ENCODE peak calls at places on chromosomes 12 and 14, in five cellular contexts. One of them, this sample, is unnamed.

GRCh38 chr12:130127527-130127908 is 34.7 kb upstream of the FZD10 start:
- DNase-seq in putamen: peak
- DNase-seq in NCI-H1105 treated with DMSO at 0.1 percent for 48 hours: no peak
- DNase-seq in GM12878: no peak
- DNase-seq in EL: no peak
- DNase-seq in this sample: no peak

GRCh38 chr14:96187216-96188050 is 17.2 kb upstream of the BDKRB2 start:
- DNase-seq in putamen: no peak
- DNase-seq in NCI-H1105 treated with DMSO at 0.1 percent for 48 hours: no peak
- DNase-seq in GM12878: no peak
- DNase-seq in EL: no peak
- DNase-seq in this sample: no peak

GRCh38 chr14:68771631-68772030 is 21.2 kb downstream of the ZFP36L1 start:
- DNase-seq in putamen: no peak
- DNase-seq in NCI-H1105 treated with DMSO at 0.1 percent for 48 hours: no peak
- DNase-seq in GM12878: no peak
- DNase-seq in EL: no peak
- DNase-seq in this sample: no peak

GRCh38 chr14:104120281-104120741 is 18.1 kb upstream of the KIF26A start:
- DNase-seq in putamen: no peak
- DNase-seq in NCI-H1105 treated with DMSO at 0.1 percent for 48 hours: no peak
- DNase-seq in GM12878: no peak
- DNase-seq in EL: no peak
- DNase-seq in this sample: no peak

GRCh38 chr12:91870872-91871707 is 274.6 kb downstream of the BTG1 start:
- DNase-seq in putamen: no peak
- DNase-seq in NCI-H1105 treated with DMSO at 0.1 percent for 48 hours: no peak
- DNase-seq in GM12878: no peak
- DNase-seq in EL: no peak
- DNase-seq in this sample: no peak

GRCh38 chr14:34223302-34224150 is 238.5 kb downstream of the SPTSSA start:
- DNase-seq in putamen: no peak
- DNase-seq in NCI-H1105 treated with DMSO at 0.1 percent for 48 hours: no peak
- DNase-seq in GM12878: no peak
- DNase-seq in EL: peak
- DNase-seq in this sample: no peak

GRCh38 chr14:51422704-51423103 is 182.7 kb downstream of the TMX1 start:
- DNase-seq in putamen: no peak
- DNase-seq in NCI-H1105 treated with DMSO at 0.1 percent for 48 hours: no peak
- DNase-seq in GM12878: no peak
- DNase-seq in EL: no peak
- DNase-seq in this sample: no peak

GRCh38 chr14:73463411-73463810 is 5.1 kb upstream of the NUMB start:
- DNase-seq in putamen: no peak
- DNase-seq in NCI-H1105 treated with DMSO at 0.1 percent for 48 hours: no peak
- DNase-seq in GM12878: no peak
- DNase-seq in EL: peak
- DNase-seq in this sample: peak

GRCh38 chr12:88559772-88560171 is 20.5 kb downstream of the KITLG start:
- DNase-seq in putamen: no peak
- DNase-seq in NCI-H1105 treated with DMSO at 0.1 percent for 48 hours: peak
- DNase-seq in GM12878: no peak
- DNase-seq in EL: no peak
- DNase-seq in this sample: no peak

GRCh38 chr12:62260733-62261683 is 804 bp downstream of the USP15 start:
- DNase-seq in putamen: peak
- DNase-seq in NCI-H1105 treated with DMSO at 0.1 percent for 48 hours: peak
- DNase-seq in GM12878: peak
- DNase-seq in EL: peak
- DNase-seq in this sample: peak

GRCh38 chr14:61252354-61253063 is 28.6 kb downstream of the TMEM30B start:
- DNase-seq in putamen: peak
- DNase-seq in NCI-H1105 treated with DMSO at 0.1 percent for 48 hours: peak
- DNase-seq in GM12878: peak
- DNase-seq in EL: peak
- DNase-seq in this sample: peak

GRCh38 chr12:1918875-1919236 is 404 bp upstream of the CACNA2D4 start:
- DNase-seq in putamen: no peak
- DNase-seq in NCI-H1105 treated with DMSO at 0.1 percent for 48 hours: no peak
- DNase-seq in GM12878: no peak
- DNase-seq in EL: no peak
- DNase-seq in this sample: no peak

GRCh38 chr14:39122330-39123138 is 8.4 kb downstream of the GEMIN2 start:
- DNase-seq in putamen: no peak
- DNase-seq in NCI-H1105 treated with DMSO at 0.1 percent for 48 hours: no peak
- DNase-seq in GM12878: no peak
- DNase-seq in EL: no peak
- DNase-seq in this sample: no peak

GRCh38 chr12:90234455-90234854 is 525.8 kb upstream of the ATP2B1 start:
- DNase-seq in putamen: no peak
- DNase-seq in NCI-H1105 treated with DMSO at 0.1 percent for 48 hours: no peak
- DNase-seq in GM12878: no peak
- DNase-seq in EL: peak
- DNase-seq in this sample: no peak

GRCh38 chr12:75705749-75706719 is 194.6 kb upstream of the KRR1 start:
- DNase-seq in putamen: no peak
- DNase-seq in NCI-H1105 treated with DMSO at 0.1 percent for 48 hours: no peak
- DNase-seq in GM12878: no peak
- DNase-seq in EL: peak
- DNase-seq in this sample: no peak

GRCh38 chr12:122129131-122129530 is 44.9 kb downstream of the IL31 start:
- DNase-seq in putamen: no peak
- DNase-seq in NCI-H1105 treated with DMSO at 0.1 percent for 48 hours: no peak
- DNase-seq in GM12878: no peak
- DNase-seq in EL: no peak
- DNase-seq in this sample: no peak

GRCh38 chr14:49954171-49954631 is 61.3 kb downstream of the ARF6 start:
- DNase-seq in putamen: no peak
- DNase-seq in NCI-H1105 treated with DMSO at 0.1 percent for 48 hours: no peak
- DNase-seq in GM12878: no peak
- DNase-seq in EL: peak
- DNase-seq in this sample: no peak

GRCh38 chr14:90455100-90455571 is 58.3 kb downstream of the CALM1 start:
- DNase-seq in putamen: no peak
- DNase-seq in NCI-H1105 treated with DMSO at 0.1 percent for 48 hours: no peak
- DNase-seq in GM12878: no peak
- DNase-seq in EL: no peak
- DNase-seq in this sample: no peak

GRCh38 chr12:113137861-113138783 is 2.6 kb upstream of the RASAL1 start:
- DNase-seq in putamen: no peak
- DNase-seq in NCI-H1105 treated with DMSO at 0.1 percent for 48 hours: no peak
- DNase-seq in GM12878: no peak
- DNase-seq in EL: no peak
- DNase-seq in this sample: no peak

GRCh38 chr14:89750206-89750867 is 204.2 kb downstream of the EFCAB11 start:
- DNase-seq in putamen: no peak
- DNase-seq in NCI-H1105 treated with DMSO at 0.1 percent for 48 hours: no peak
- DNase-seq in GM12878: no peak
- DNase-seq in EL: no peak
- DNase-seq in this sample: no peak

GRCh38 chr14:100048786-100049185 is 16.4 kb upstream of the EVL start:
- DNase-seq in putamen: no peak
- DNase-seq in NCI-H1105 treated with DMSO at 0.1 percent for 48 hours: no peak
- DNase-seq in GM12878: no peak
- DNase-seq in EL: no peak
- DNase-seq in this sample: no peak

GRCh38 chr14:103127861-103128598 is 4.8 kb downstream of the TNFAIP2 start:
- DNase-seq in putamen: no peak
- DNase-seq in NCI-H1105 treated with DMSO at 0.1 percent for 48 hours: no peak
- DNase-seq in GM12878: no peak
- DNase-seq in EL: no peak
- DNase-seq in this sample: no peak

GRCh38 chr12:56087220-56087619 is 7.3 kb downstream of the ERBB3 start:
- DNase-seq in putamen: no peak
- DNase-seq in NCI-H1105 treated with DMSO at 0.1 percent for 48 hours: no peak
- DNase-seq in GM12878: no peak
- DNase-seq in EL: no peak
- DNase-seq in this sample: no peak

GRCh38 chr12:131421506-131422184 is 289.2 kb upstream of the SFSWAP start:
- DNase-seq in putamen: no peak
- DNase-seq in NCI-H1105 treated with DMSO at 0.1 percent for 48 hours: no peak
- DNase-seq in GM12878: no peak
- DNase-seq in EL: no peak
- DNase-seq in this sample: no peak

GRCh38 chr12:71071466-71072097 is 86.2 kb downstream of the TSPAN8 start:
- DNase-seq in putamen: no peak
- DNase-seq in NCI-H1105 treated with DMSO at 0.1 percent for 48 hours: no peak
- DNase-seq in GM12878: no peak
- DNase-seq in EL: no peak
- DNase-seq in this sample: no peak

GRCh38 chr12:104736307-104736706 is 221.8 kb downstream of the SLC41A2 start:
- DNase-seq in putamen: no peak
- DNase-seq in NCI-H1105 treated with DMSO at 0.1 percent for 48 hours: no peak
- DNase-seq in GM12878: no peak
- DNase-seq in EL: peak
- DNase-seq in this sample: no peak

GRCh38 chr14:24851837-24852236 is 198.1 kb downstream of the STXBP6 start:
- DNase-seq in putamen: no peak
- DNase-seq in NCI-H1105 treated with DMSO at 0.1 percent for 48 hours: no peak
- DNase-seq in GM12878: no peak
- DNase-seq in EL: no peak
- DNase-seq in this sample: no peak

GRCh38 chr12:117134059-117134458 is 34.8 kb upstream of the TESC start:
- DNase-seq in putamen: no peak
- DNase-seq in NCI-H1105 treated with DMSO at 0.1 percent for 48 hours: no peak
- DNase-seq in GM12878: no peak
- DNase-seq in EL: no peak
- DNase-seq in this sample: peak

GRCh38 chr12:52788111-52788875 is 7.6 kb downstream of the KRT3 start:
- DNase-seq in putamen: no peak
- DNase-seq in NCI-H1105 treated with DMSO at 0.1 percent for 48 hours: no peak
- DNase-seq in GM12878: no peak
- DNase-seq in EL: no peak
- DNase-seq in this sample: no peak

GRCh38 chr14:54564071-54564798 is 2.7 kb upstream of the SAMD4A start:
- DNase-seq in putamen: no peak
- DNase-seq in NCI-H1105 treated with DMSO at 0.1 percent for 48 hours: peak
- DNase-seq in GM12878: no peak
- DNase-seq in EL: peak
- DNase-seq in this sample: no peak

GRCh38 chr12:67592228-67593011 is 56.1 kb upstream of the DYRK2 start:
- DNase-seq in putamen: no peak
- DNase-seq in NCI-H1105 treated with DMSO at 0.1 percent for 48 hours: peak
- DNase-seq in GM12878: peak
- DNase-seq in EL: peak
- DNase-seq in this sample: no peak

GRCh38 chr12:116171549-116171948 is 105.9 kb downstream of the MED13L start:
- DNase-seq in putamen: no peak
- DNase-seq in NCI-H1105 treated with DMSO at 0.1 percent for 48 hours: no peak
- DNase-seq in GM12878: no peak
- DNase-seq in EL: peak
- DNase-seq in this sample: no peak

GRCh38 chr14:32081901-32082300 is 4.8 kb downstream of the ARHGAP5 start:
- DNase-seq in putamen: no peak
- DNase-seq in NCI-H1105 treated with DMSO at 0.1 percent for 48 hours: no peak
- DNase-seq in GM12878: no peak
- DNase-seq in EL: no peak
- DNase-seq in this sample: no peak

GRCh38 chr12:232731-233614 is 19.0 kb upstream of the SLC6A12 start:
- DNase-seq in putamen: no peak
- DNase-seq in NCI-H1105 treated with DMSO at 0.1 percent for 48 hours: no peak
- DNase-seq in GM12878: no peak
- DNase-seq in EL: no peak
- DNase-seq in this sample: no peak

GRCh38 chr12:125431516-125431915 is 366.3 kb downstream of the AACS start:
- DNase-seq in putamen: no peak
- DNase-seq in NCI-H1105 treated with DMSO at 0.1 percent for 48 hours: no peak
- DNase-seq in GM12878: no peak
- DNase-seq in EL: no peak
- DNase-seq in this sample: no peak

GRCh38 chr12:94795520-94795919 is 145.2 kb upstream of the TMCC3 start:
- DNase-seq in putamen: no peak
- DNase-seq in NCI-H1105 treated with DMSO at 0.1 percent for 48 hours: no peak
- DNase-seq in GM12878: no peak
- DNase-seq in EL: peak
- DNase-seq in this sample: no peak

GRCh38 chr12:7557227-7557626 is 53.6 kb upstream of the CD163 start:
- DNase-seq in putamen: no peak
- DNase-seq in NCI-H1105 treated with DMSO at 0.1 percent for 48 hours: no peak
- DNase-seq in GM12878: no peak
- DNase-seq in EL: no peak
- DNase-seq in this sample: peak